ENCODE peak calls at places on chromosomes 7 and 10, in four cellular contexts. E is WTC11, H is HEK293T, P is HepG2. W is an unnamed sample.

GRCh38 chr10:17349009-17349349 is 105.4 kb downstream of the ST8SIA6 start:
- DNase-seq in E (no peak), H (no peak), P (no peak), W (no peak)

GRCh38 chr7:78226059-78226658 is 427.6 kb downstream of the PHTF2 start:
- DNase-seq in E (peak), H (peak), P (peak), W (peak)

GRCh38 chr10:63143984-63144383 is 10.9 kb downstream of the NRBF2 start:
- DNase-seq in E (no peak), H (no peak), P (no peak), W (no peak)

GRCh38 chr10:52774600-52775106 is 2.1 kb upstream of the MBL2 start:
- DNase-seq in E (no peak), H (no peak), P (peak), W (no peak)

GRCh38 chr7:32496052-32496813 is 944 bp downstream of the AVL9 start:
- DNase-seq in E (no peak), H (no peak), P (no peak), W (peak)

GRCh38 chr7:111329367-111330234 is 232.7 kb downstream of the IMMP2L start:
- DNase-seq in E (no peak), H (no peak), P (no peak), W (peak)

GRCh38 chr10:48474764-48475365 is 130.0 kb downstream of the ARHGAP22 start:
- DNase-seq in E (no peak), H (no peak), P (no peak), W (no peak)

GRCh38 chr10:119216137-119216536 is 8.8 kb downstream of the GRK5 start:
- DNase-seq in E (no peak), H (no peak), P (no peak), W (no peak)

GRCh38 chr7:100693312-100694195 is 496 bp downstream of the GIGYF1 start:
- DNase-seq in E (no peak), H (peak), P (no peak), W (peak)

GRCh38 chr7:52211930-52212329 is 823.5 kb upstream of the POM121L12 start:
- DNase-seq in E (no peak), H (no peak), P (no peak), W (no peak)

GRCh38 chr10:72272689-72273409 is 875 bp upstream of the DDIT4 start:
- DNase-seq in E (peak), H (peak), P (peak), W (peak)

GRCh38 chr10:125742465-125742864 is 23.0 kb downstream of the EDRF1 start:
- DNase-seq in E (no peak), H (no peak), P (peak), W (no peak)

GRCh38 chr7:118040562-118040961 is 143.4 kb upstream of the LSM8 start:
- DNase-seq in E (no peak), H (no peak), P (no peak), W (no peak)

GRCh38 chr10:117429644-117430043 is 54.4 kb upstream of the PDZD8 start:
- DNase-seq in E (no peak), H (no peak), P (no peak), W (no peak)

DNA sequence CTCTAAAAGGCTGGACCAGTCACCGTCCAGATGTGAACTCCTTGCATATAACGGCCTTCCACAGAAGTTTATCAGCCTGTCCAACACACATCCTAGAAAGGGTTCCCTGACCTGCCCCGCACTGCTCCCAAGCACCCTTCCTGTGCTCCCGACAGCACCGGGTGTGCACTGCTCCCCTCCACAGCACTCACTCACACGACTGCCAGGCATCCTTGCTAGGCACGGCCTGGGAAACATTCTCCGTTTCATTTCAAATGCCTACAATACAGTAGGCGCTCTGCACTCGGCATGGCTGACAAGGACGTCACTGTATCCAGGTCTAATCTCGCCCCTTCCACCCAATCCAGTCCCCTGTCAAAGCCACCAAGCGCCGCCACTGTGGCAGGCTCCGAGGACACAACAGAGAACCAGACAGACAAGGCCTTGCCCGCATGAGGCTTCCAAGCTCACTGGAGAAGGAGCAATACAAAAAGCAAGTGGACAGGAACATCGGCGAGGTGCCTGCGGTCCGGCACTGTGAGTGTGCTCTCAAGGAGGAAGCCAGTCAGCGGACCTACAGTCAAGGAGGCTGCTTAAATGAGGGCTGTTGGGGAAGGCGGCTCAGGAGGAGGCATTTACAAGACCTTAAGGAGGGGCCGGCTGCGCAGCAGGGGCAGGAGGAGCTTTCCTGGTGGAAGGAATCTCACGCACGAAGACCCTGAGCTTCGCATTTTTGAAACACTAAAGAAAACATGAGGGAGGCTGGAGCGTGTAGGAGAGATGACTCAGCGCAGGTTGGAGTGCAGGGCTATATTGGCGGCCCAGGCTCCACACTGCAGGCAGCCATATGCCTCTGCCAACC is 29.2 kb downstream of the GNA12 start:
- DNase-seq in E (peak), H (no peak), P (no peak), W (no peak)
- TF ChIP-seq ELF4 in E (no peak), H (no peak), P (no peak), W (no peak)

DNA sequence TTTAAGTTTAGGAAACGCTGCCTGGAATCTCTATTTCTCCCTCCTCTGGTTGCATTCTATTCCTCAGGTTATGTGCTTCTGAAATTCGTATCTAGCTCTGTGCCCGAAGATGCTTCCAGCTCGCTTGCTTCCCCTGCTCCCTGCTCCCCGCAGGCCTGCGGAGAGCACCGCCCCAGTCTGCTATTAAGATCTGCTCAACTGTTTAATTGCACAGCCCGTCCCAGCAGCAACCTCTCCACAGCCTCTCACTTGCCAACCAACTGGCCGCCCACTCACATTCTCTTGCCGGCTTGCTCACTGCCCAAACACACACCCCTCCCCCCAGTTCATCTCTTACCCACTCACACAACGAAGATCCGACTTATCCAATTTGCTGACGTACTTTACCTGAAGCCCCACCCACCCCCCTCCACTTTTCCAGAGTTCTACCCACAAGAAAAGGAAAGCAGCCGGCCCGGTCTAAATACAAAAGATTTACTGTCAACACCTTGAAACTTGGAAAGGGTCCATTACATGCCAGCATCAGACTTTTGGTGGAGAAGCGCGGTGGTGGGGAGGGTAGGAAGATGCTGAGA is 167.3 kb upstream of the KLF14 start:
- DNase-seq in E (no peak), H (no peak), P (no peak), W (no peak)
- TF ChIP-seq ELF4 in E (no peak), H (no peak), P (no peak), W (no peak)

GRCh38 chr7:40232242-40232929 is 97.6 kb downstream of the SUGCT start:
- DNase-seq in E (no peak), H (peak), P (peak), W (no peak)
- TF ChIP-seq ELF4 in E (no peak), H (no peak), P (no peak), W (no peak)

DNA sequence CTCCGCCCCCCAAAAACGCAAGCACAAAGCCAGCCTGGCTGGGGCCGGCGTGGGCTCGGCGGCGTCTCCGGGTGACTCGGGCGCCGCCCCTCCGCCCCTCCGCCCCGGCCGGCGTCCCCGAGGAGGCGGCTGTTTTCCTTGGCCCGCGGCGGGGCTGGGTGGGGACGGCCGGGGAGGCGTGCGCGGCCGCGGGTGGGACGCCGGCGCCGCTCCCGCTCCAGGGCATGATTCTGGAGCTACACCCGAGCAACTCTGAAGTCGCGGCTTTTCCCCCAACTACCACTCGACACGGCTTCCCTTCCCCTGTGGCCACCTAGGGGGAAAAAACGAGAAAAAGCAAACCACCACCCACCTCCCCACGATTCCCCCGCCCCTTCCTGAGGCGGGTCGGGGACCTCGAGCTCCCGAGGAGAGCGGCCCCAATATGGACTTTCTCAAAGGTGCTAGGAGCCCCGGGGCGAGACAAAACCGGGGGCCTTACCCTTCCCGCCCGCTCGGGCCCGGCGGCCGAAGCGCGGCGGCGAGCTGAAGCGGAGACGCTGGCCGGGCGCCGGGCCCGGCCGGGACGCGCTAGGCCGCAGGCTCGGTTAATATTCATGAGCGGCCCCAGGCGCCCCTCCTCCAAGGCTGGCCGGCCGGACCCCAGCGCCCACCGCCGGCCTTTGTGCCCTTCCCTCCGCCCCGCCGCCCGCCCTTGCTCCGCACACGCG is 856 bp downstream of the ARHGAP21 start:
- DNase-seq in E (peak), H (peak), P (peak), W (peak)
- TF ChIP-seq ELF4 in E (no peak), H (no peak), P (no peak), W (no peak)

DNA sequence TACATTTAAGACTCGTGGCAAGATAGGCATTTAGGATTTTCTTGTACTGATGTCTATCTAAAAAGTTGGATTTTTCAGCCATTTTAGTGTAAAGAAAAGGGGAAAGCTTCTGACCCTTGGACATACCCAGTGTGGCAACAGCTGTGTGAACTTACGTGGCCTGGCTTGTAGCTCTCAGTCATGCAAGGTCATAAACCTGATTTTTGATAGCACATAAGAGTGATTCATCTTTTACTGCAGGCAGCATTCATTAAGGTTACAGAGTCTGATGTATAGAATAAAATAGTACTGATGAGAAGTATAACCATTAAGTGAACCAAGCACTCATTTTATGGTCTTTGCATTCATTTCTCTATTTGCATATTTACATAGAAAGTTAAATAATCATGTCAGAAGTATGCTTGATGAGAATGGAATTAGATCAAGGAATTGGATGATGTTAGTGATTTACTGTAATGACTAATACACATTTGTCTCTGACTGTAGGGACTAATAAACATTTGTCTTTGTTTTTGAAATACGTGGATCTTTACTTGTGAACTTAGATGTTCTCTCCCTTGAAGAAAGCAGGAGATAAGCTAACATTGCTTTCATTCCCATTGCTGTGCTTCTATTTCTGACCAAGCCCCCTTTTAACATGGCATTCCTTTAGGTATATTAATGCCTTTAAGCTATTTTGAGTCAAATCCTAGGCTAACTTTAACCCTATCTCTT is 88.2 kb downstream of the GSDME start:
- DNase-seq in E (no peak), H (no peak), P (no peak), W (no peak)
- TF ChIP-seq ELF4 in E (no peak), H (no peak), P (no peak), W (no peak)

W was measured in K562.